ENCODE peak calls at places on chromosomes 5 and 9, in four cellular contexts. Q is psoas muscle, E is left ventricle myocardium inferior, Y is astrocyte. G is an unnamed sample. For H3K4me1, the result is how much of the 10 kb centered on the place peaks cover.

GRCh38 chr5:130605200-130605599 is 559.9 kb downstream of the HINT1 start:
- DNase-seq in Q (no peak), E (no peak), Y (no peak), G (no peak)

GRCh38 chr9:96856363-96857286 is 2.3 kb upstream of the ZNF782 start:
- DNase-seq in Q (peak), E (peak), Y (peak), G (peak)

GRCh38 chr9:109482391-109482916 is 15.7 kb downstream of the PTPN3 start:
- DNase-seq in Q (no peak), E (no peak), Y (peak), G (no peak)

GRCh38 chr5:177553671-177554429 is 513 bp downstream of the FAM193B start:
- DNase-seq in Q (peak), E (peak), Y (no peak), G (peak)

GRCh38 chr9:124122813-124123462 is 111.4 kb downstream of the LHX2 start:
- DNase-seq in Q (no peak), E (no peak), Y (no peak), G (no peak)

GRCh38 chr5:893711-894110 is 1.0 kb downstream of the TRIP13 start:
- DNase-seq in Q (no peak), E (no peak), Y (no peak), G (no peak)

GRCh38 chr5:159412284-159413046 is 82.2 kb upstream of the IL12B start:
- DNase-seq in Q (no peak), E (no peak), Y (no peak), G (no peak)

GRCh38 chr9:137286980-137287383 is 9.5 kb downstream of the TOR4A start:
- DNase-seq in Q (peak), E (no peak), Y (no peak), G (no peak)

GRCh38 chr5:170434953-170435605 is 45.9 kb upstream of the KCNMB1 start:
- DNase-seq in Q (peak), E (peak), Y (peak), G (peak)

GRCh38 chr9:34403554-34404380 is 27.1 kb upstream of the MYORG start:
- DNase-seq in Q (peak), E (peak), Y (peak), G (peak)

GRCh38 chr5:82620957-82621600 is 342.9 kb upstream of the RPS23 start:
- DNase-seq in Q (no peak), E (no peak), Y (peak), G (no peak)

GRCh38 chr5:8522635-8523034 is 653.7 kb downstream of the MTRR start:
- DNase-seq in Q (no peak), E (no peak), Y (no peak), G (no peak)

GRCh38 chr9:116671605-116672004 is 15.5 kb upstream of the TRIM32 start:
- DNase-seq in Q (no peak), E (no peak), Y (no peak), G (no peak)

GRCh38 chr5:15010936-15011335 is 139.4 kb upstream of the ANKH start:
- DNase-seq in Q (no peak), E (no peak), Y (no peak), G (no peak)

GRCh38 chr5:86442036-86442435 is 175.7 kb upstream of the COX7C start:
- DNase-seq in Q (no peak), E (no peak), Y (no peak), G (no peak)

GRCh38 chr5:135448071-135448704 is 1.0 kb upstream of the DCANP1 start:
- DNase-seq in Q (no peak), E (no peak), Y (peak), G (no peak)
- H3K4me1 ChIP-seq in Q (under half), E (under half), Y (under half), G (under half)

GRCh38 chr9:84671651-84672467 is 2.3 kb downstream of the NTRK2 start:
- DNase-seq in Q (no peak), E (no peak), Y (no peak), G (no peak)

GRCh38 chr9:84670106-84670800 is 724 bp downstream of the NTRK2 start:
- DNase-seq in Q (peak), E (peak), Y (peak), G (no peak)

GRCh38 chr9:84669008-84669292 is 579 bp upstream of the NTRK2 start:
- DNase-seq in Q (no peak), E (no peak), Y (no peak), G (no peak)

GRCh38 chr9:84669293-84670105 is at the start of gene NTRK2:
- DNase-seq in Q (peak), E (peak), Y (peak), G (no peak)

DNA sequence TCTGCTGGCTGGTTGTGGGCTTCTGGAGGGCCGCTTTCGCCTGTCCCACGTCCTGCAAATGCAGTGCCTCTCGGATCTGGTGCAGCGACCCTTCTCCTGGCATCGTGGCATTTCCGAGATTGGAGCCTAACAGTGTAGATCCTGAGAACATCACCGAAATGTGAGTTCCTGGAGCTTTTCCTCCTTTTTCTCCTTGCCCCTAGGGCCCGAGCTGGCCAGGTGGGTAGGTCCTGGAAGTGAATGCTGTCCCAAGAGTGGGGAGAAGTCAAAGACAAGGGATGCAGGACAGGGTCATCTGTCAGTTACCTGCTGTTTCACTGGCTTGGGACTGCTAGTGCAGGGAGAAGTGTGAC is 1.2 kb downstream of the NTRK2 start:
- DNase-seq in Q (no peak), E (no peak), Y (no peak), G (no peak)
- H3K4me3 ChIP-seq in Q (peak), E (peak), Y (peak), G (peak)

GRCh38 chr5:52709171-52709925 is 78.4 kb upstream of the ITGA1 start:
- DNase-seq in Q (no peak), E (no peak), Y (peak), G (no peak)

GRCh38 chr5:52706775-52707174 is 80.9 kb upstream of the ITGA1 start:
- DNase-seq in Q (no peak), E (no peak), Y (no peak), G (no peak)

GRCh38 chr5:52710310-52710971 is 77.3 kb upstream of the ITGA1 start:
- DNase-seq in Q (no peak), E (no peak), Y (no peak), G (no peak)

GRCh38 chr5:52707626-52708025 is 80.1 kb upstream of the ITGA1 start:
- DNase-seq in Q (no peak), E (no peak), Y (no peak), G (no peak)

GRCh38 chr5:52708463-52708862 is 79.3 kb upstream of the ITGA1 start:
- DNase-seq in Q (no peak), E (no peak), Y (no peak), G (no peak)
- H3K4me1 ChIP-seq in Q (under half), E (half or more), Y (under half), G (under half)

GRCh38 chr5:150155258-150156032 is at the start of gene PDGFRB:
- DNase-seq in Q (peak), E (peak), Y (peak), G (peak)

GRCh38 chr5:150154618-150155134 is 969 bp downstream of the PDGFRB start:
- DNase-seq in Q (no peak), E (no peak), Y (no peak), G (no peak)

GRCh38 chr5:150153957-150154617 is 1.6 kb downstream of the PDGFRB start:
- DNase-seq in Q (no peak), E (no peak), Y (peak), G (no peak)

GRCh38 chr5:150153483-150153882 is 2.2 kb downstream of the PDGFRB start:
- DNase-seq in Q (no peak), E (no peak), Y (no peak), G (no peak)

GRCh38 chr5:150152636-150153462 is 2.8 kb downstream of the PDGFRB start:
- DNase-seq in Q (no peak), E (no peak), Y (no peak), G (no peak)
- H3K4me3 ChIP-seq in Q (peak), E (peak), Y (peak), G (peak)

GRCh38 chr5:94788527-94788926 is 170.1 kb downstream of the SLF1 start:
- DNase-seq in Q (no peak), E (no peak), Y (no peak), G (no peak)
- H3K4me1 ChIP-seq in Q (under half), E (under half), Y (under half), G (under half)

GRCh38 chr9:113520109-113520642 is 56.6 kb downstream of the RGS3 start:
- DNase-seq in Q (no peak), E (no peak), Y (peak), G (no peak)
- H3K4me3 ChIP-seq in Q (no peak), E (no peak), Y (no peak), G (no peak)

GRCh38 chr9:92969516-92970466 is 22.5 kb downstream of the FGD3 start:
- DNase-seq in Q (no peak), E (no peak), Y (no peak), G (no peak)
- H3K4me1 ChIP-seq in Q (under half), E (under half), Y (under half), G (under half)

GRCh38 chr9:128358861-128359260 is 12.3 kb upstream of the URM1 start:
- DNase-seq in Q (no peak), E (no peak), Y (no peak), G (no peak)

GRCh38 chr9:128360826-128361225 is 10.3 kb upstream of the URM1 start:
- DNase-seq in Q (no peak), E (no peak), Y (no peak), G (no peak)

GRCh38 chr9:128362774-128363173 is 8.4 kb upstream of the URM1 start:
- DNase-seq in Q (no peak), E (no peak), Y (no peak), G (no peak)

GRCh38 chr9:128361296-128361980 is 9.7 kb upstream of the URM1 start:
- DNase-seq in Q (no peak), E (no peak), Y (no peak), G (no peak)

DNA sequence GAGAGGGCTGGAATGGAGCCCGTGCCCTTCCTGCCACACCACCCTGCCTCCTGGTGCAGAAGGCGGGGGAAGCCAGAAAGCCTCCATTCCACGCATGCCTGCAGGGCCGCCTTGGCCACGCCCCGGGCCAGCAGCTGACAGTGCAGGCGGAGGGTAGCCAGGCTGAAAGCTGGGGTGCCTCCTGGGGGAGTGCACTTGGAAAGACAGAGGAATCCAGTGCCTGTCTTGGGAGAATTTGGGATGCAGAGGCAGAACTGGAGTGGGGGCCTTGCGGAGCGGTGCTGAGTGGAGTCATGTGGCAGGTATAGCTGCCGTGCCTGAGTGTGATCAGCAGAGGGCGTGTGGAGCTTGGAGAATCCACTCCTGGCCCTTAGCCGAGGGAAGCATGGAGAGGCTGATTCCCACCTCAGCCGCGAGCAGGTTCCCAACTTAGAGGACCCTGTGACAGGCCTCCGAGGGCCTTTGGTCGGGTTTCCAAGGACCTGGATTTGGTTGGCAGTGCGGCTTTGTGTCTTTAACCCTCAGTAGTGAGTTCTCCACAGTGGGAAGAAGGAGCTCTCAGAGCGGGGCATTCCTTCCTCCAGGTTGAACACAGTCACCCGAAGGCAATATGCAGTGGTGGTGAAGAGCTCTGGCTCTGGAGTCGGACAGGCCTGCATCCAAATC is 9.1 kb upstream of the URM1 start:
- DNase-seq in Q (peak), E (peak), Y (peak), G (peak)
- H3K4me3 ChIP-seq in Q (peak), E (peak), Y (peak), G (peak)

GRCh38 chr9:113997610-113998009 is 80.5 kb downstream of the AMBP start:
- DNase-seq in Q (no peak), E (no peak), Y (no peak), G (no peak)
- H3K4me1 ChIP-seq in Q (under half), E (under half), Y (under half), G (under half)

DNA sequence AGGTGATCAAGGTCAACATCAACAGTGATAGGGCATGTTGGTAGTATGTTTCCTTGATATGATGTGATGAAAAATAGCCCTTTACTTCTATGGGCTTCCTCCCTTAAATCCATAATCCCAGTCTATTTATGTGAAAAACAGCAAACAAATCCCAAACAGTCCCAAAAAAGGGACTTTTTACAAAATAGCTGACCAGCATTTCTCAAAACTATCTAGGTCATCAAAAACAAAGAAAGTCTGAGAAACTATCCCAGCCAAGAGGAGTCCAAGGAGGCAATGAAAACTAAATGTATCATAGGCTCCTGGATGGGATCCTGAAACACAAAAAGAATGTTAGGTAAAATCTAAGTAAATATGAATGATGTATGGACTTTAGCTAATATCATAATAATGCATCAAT is 71.2 kb downstream of the MARCHF3 start:
- DNase-seq in Q (no peak), E (no peak), Y (no peak), G (no peak)
- H3K4me3 ChIP-seq in Q (no peak), E (no peak), Y (no peak), G (no peak)

G was measured in uterus.